ENCODE peak calls at places on chromosomes 12 and 14, in four cellular contexts. Q is HFF-Myc, N is posterior cingulate gyrus, X is T-cell. B is an unnamed sample.

GRCh38 chr14:58637391-58638230 is at the start of gene DACT1:
- DNase-seq in Q (no peak), N (peak), X (peak), B (no peak)

GRCh38 chr14:104665663-104666522 is 23.5 kb upstream of the INF2 start:
- DNase-seq in Q (no peak), N (peak), X (no peak), B (no peak)

GRCh38 chr14:99512110-99512449 is 30.9 kb downstream of the CCNK start:
- DNase-seq in Q (no peak), X (no peak), N (no peak), B (no peak)

GRCh38 chr14:104550340-104550848 is 29.2 kb upstream of the C14orf180 start:
- DNase-seq in N (no peak), X (no peak), Q (no peak), B (no peak)

GRCh38 chr14:67391266-67391665 is 20.7 kb downstream of the PLEK2 start:
- DNase-seq in Q (no peak), X (no peak), N (no peak), B (no peak)

GRCh38 chr12:3713483-3713882 is 39.4 kb downstream of the CRACR2A start:
- DNase-seq in Q (no peak), X (no peak), N (no peak), B (no peak)

GRCh38 chr12:3263939-3264699 is 186.9 kb downstream of the TSPAN9 start:
- DNase-seq in X (no peak), N (no peak), Q (no peak), B (no peak)

GRCh38 chr14:33342299-33342974 is 403.8 kb downstream of the NPAS3 start:
- DNase-seq in X (no peak), N (no peak), Q (no peak), B (no peak)

GRCh38 chr12:6542209-6543009 is 8.1 kb downstream of the GAPDH start:
- DNase-seq in N (no peak), X (no peak), Q (no peak), B (no peak)

GRCh38 chr14:75361751-75362433 is 65.9 kb upstream of the JDP2 start:
- DNase-seq in Q (no peak), N (no peak), X (no peak), B (peak)

GRCh38 chr12:53551889-53552291 is 44.6 kb upstream of the NPFF start:
- DNase-seq in Q (no peak), X (no peak), N (no peak), B (no peak)

GRCh38 chr12:47218191-47218654 is 138.5 kb upstream of the AMIGO2 start:
- DNase-seq in Q (no peak), X (peak), N (no peak), B (no peak)

GRCh38 chr12:57001448-57001906 is 4.9 kb downstream of the ZBTB39 start:
- DNase-seq in Q (no peak), X (peak), N (peak), B (no peak)

GRCh38 chr14:104851896-104852663 is 13.0 kb upstream of the CEP170B start:
- DNase-seq in X (no peak), Q (no peak), N (no peak), B (no peak)

GRCh38 chr12:85155791-85156190 is 119.6 kb downstream of the LRRIQ1 start:
- DNase-seq in N (no peak), Q (no peak), X (no peak), B (no peak)

B was measured in GM04504.